ENCODE peak calls at places on chromosomes 13 and 19, in eight cellular contexts. R is CMK; Q is ACHN; D is stimulated activated CD8-positive, alpha-beta memory T cell treated with anti-CD3 and anti-CD28 coated beads, Interleukin-7, amount 100 ng/mL, for 4 hours; F is posterior vena cava; C is Peyer's patch; T is CD4-positive, alpha-beta T cell; I is caudate nucleus. L is an unnamed sample.

GRCh38 chr19:12695090-12695489 is 1.3 kb downstream of the FBXW9 start:
- DNase-seq in R (no peak), Q (no peak), D (no peak), F (no peak), C (no peak), T (no peak), I (no peak), L (no peak)

GRCh38 chr19:44753932-44754742 is 5.6 kb downstream of the BCL3 start:
- DNase-seq in R (peak), Q (peak), D (peak), F (peak), C (peak), T (peak), I (no peak), L (peak)

GRCh38 chr19:6862673-6863078 is 24.7 kb upstream of the ADGRE1 start:
- DNase-seq in R (peak), Q (peak), D (peak), F (peak), C (peak), T (peak), I (no peak), L (peak)

GRCh38 chr13:50801087-50801931 is 42.2 kb downstream of the DLEU7 start:
- DNase-seq in R (no peak), Q (peak), D (peak), F (no peak), C (no peak), T (peak), I (no peak), L (peak)

GRCh38 chr19:18657590-18658365 is 20.9 kb downstream of the KLHL26 start:
- DNase-seq in R (no peak), Q (no peak), D (no peak), F (peak), C (no peak), T (no peak), I (no peak), L (no peak)

GRCh38 chr19:15251749-15252397 is 19.6 kb upstream of the EPHX3 start:
- DNase-seq in R (no peak), Q (peak), D (no peak), F (peak), C (no peak), T (no peak), I (no peak), L (no peak)

GRCh38 chr13:112450118-112450517 is 74.0 kb downstream of the SPACA7 start:
- DNase-seq in R (no peak), Q (no peak), D (no peak), F (peak), C (no peak), T (no peak), I (no peak), L (no peak)

GRCh38 chr19:49685845-49686332 is 3.5 kb upstream of the ADM5 start:
- DNase-seq in R (no peak), Q (no peak), D (no peak), F (no peak), C (no peak), T (no peak), I (no peak), L (no peak)

GRCh38 chr13:72489751-72490150 is 237.7 kb downstream of the MZT1 start:
- DNase-seq in R (no peak), Q (no peak), D (no peak), F (no peak), C (no peak), T (no peak), I (no peak), L (no peak)

GRCh38 chr19:40407714-40408600 is 5.2 kb downstream of the PRX start:
- DNase-seq in R (peak), Q (no peak), D (no peak), F (no peak), C (no peak), T (no peak), I (no peak), L (no peak)

GRCh38 chr13:105334211-105334610 is 1201.3 kb downstream of the EFNB2 start:
- DNase-seq in R (no peak), Q (peak), D (no peak), F (no peak), C (no peak), T (no peak), I (no peak), L (no peak)

GRCh38 chr19:4089400-4089908 is 22.8 kb upstream of the ZBTB7A start:
- DNase-seq in R (peak), Q (no peak), D (peak), F (no peak), C (no peak), T (peak), I (no peak), L (no peak)

GRCh38 chr13:64078480-64078936 is 2662.9 kb upstream of the PCDH20 start:
- DNase-seq in R (no peak), Q (no peak), D (no peak), F (peak), C (no peak), T (no peak), I (no peak), L (no peak)

GRCh38 chr19:18541992-18542935 is 1.1 kb downstream of the FKBP8 start:
- DNase-seq in R (no peak), Q (no peak), D (no peak), F (no peak), C (no peak), T (no peak), I (no peak), L (no peak)

GRCh38 chr19:1315470-1316166 is 29.9 kb downstream of the EFNA2 start:
- DNase-seq in R (no peak), Q (peak), D (no peak), F (no peak), C (peak), T (no peak), I (no peak), L (no peak)

L was measured in activated T-cell treated with anti-CD3 and anti-CD28 coated beads, Interleukin-2, amount 50 U/mL, for 4 hours.